ENCODE peak calls at places on chromosomes 5 and 9, in seven cellular contexts. C is AML-193, T is body of pancreas, J is HT1080, B is A172, W is amniotic epithelial cell, I is tibial nerve. M is an unnamed sample.

GRCh38 chr5:62282951-62283446 is 23.0 kb upstream of the KIF2A start:
- DNase-seq in C (no peak), T (no peak), J (no peak), B (no peak), W (no peak), I (no peak), M (no peak)

GRCh38 chr5:133423618-133424282 is 188.6 kb downstream of the FSTL4 start:
- DNase-seq in C (peak; percentile 37), T (peak; percentile 70), J (peak; percentile 54), B (peak; percentile 18), W (peak; percentile 33), I (peak; percentile 35), M (peak; percentile 48)

GRCh38 chr9:75378036-75378435 is 289.7 kb downstream of the OSTF1 start:
- DNase-seq in C (no peak), T (peak; percentile 44), J (peak; percentile 5), B (no peak), W (no peak), I (peak; percentile 27), M (no peak)

GRCh38 chr9:114316605-114317230 is 6.2 kb upstream of the ORM1 start:
- DNase-seq in C (no peak), T (peak; percentile 7), J (no peak), B (no peak), W (no peak), I (no peak), M (no peak)

GRCh38 chr9:11618241-11618805 is 1005.5 kb upstream of the PTPRD start:
- DNase-seq in C (no peak), T (no peak), J (no peak), B (no peak), W (no peak), I (no peak), M (no peak)

GRCh38 chr5:55914141-55914413 is 62.9 kb downstream of the IL31RA start:
- DNase-seq in C (no peak), T (no peak), J (no peak), B (no peak), W (no peak), I (no peak), M (no peak)

GRCh38 chr5:93902288-93902687 is 160.9 kb upstream of the POU5F2 start:
- DNase-seq in C (no peak), T (no peak), J (no peak), B (no peak), W (no peak), I (no peak), M (no peak)

GRCh38 chr5:102901821-102902448 is 146.8 kb downstream of the PAM start:
- DNase-seq in C (no peak), T (no peak), J (no peak), B (no peak), W (no peak), I (no peak), M (no peak)

GRCh38 chr9:131297903-131298302 is 8.4 kb downstream of the PLPP7 start:
- DNase-seq in C (no peak), T (no peak), J (no peak), B (no peak), W (peak; percentile 54), I (no peak), M (no peak)

GRCh38 chr5:159786901-159787691 is 129.2 kb upstream of the ADRA1B start:
- DNase-seq in C (no peak), T (peak; percentile 28), J (no peak), B (no peak), W (peak; percentile 87), I (peak; percentile 61), M (no peak)

GRCh38 chr5:143078971-143079370 is 308.8 kb downstream of the ARHGAP26 start:
- DNase-seq in C (no peak), T (no peak), J (no peak), B (no peak), W (no peak), I (no peak), M (no peak)

GRCh38 chr9:81530846-81531245 is 158.5 kb downstream of the TLE1 start:
- DNase-seq in C (no peak), T (no peak), J (no peak), B (no peak), W (no peak), I (no peak), M (no peak)

GRCh38 chr5:52870448-52870847 is 82.7 kb downstream of the ITGA1 start:
- DNase-seq in C (no peak), T (no peak), J (no peak), B (no peak), W (peak; percentile 70), I (no peak), M (no peak)

GRCh38 chr5:1881273-1881586 is 1.5 kb downstream of the IRX4 start:
- DNase-seq in C (no peak), T (no peak), J (peak; percentile 62), B (peak; percentile 6), W (peak; percentile 11), I (no peak), M (no peak)

GRCh38 chr9:131823701-131824146 is 83.8 kb upstream of the RAPGEF1 start:
- DNase-seq in C (no peak), T (no peak), J (no peak), B (no peak), W (no peak), I (no peak), M (no peak)

GRCh38 chr5:17216176-17216973 is 1.1 kb upstream of the BASP1 start:
- DNase-seq in C (peak; percentile 6), T (peak; percentile 82), J (peak; percentile 84), B (peak; percentile 74), W (peak; percentile 72), I (peak; percentile 58), M (peak; percentile 93)

GRCh38 chr5:73339165-73339564 is 109.4 kb downstream of the FOXD1 start:
- DNase-seq in C (no peak), T (no peak), J (no peak), B (no peak), W (no peak), I (no peak), M (no peak)

GRCh38 chr5:151257731-151258715 is 5.0 kb downstream of the GM2A start:
- DNase-seq in C (peak; percentile 18), T (no peak), J (no peak), B (peak; percentile 34), W (peak; percentile 66), I (no peak), M (peak; percentile 33)

GRCh38 chr5:97363577-97363976 is 180.5 kb upstream of the RIOK2 start:
- DNase-seq in C (no peak), T (no peak), J (no peak), B (no peak), W (no peak), I (no peak), M (no peak)

GRCh38 chr5:133865113-133865512 is 103.3 kb downstream of the C5orf15 start:
- DNase-seq in C (no peak), T (no peak), J (no peak), B (no peak), W (no peak), I (no peak), M (no peak)